ENCODE peak calls at places on chromosomes 7 and 10, in six cellular contexts. N is AG04450, K is WTC11, Q is Peyer's patch, D is lower lobe of right lung, U is cardiac fibroblast. R is an unnamed sample.

GRCh38 chr7:121510858-121511482 is 114.9 kb upstream of the FAM3C start:
- DNase-seq in Q (no peak), N (no peak), D (no peak), K (no peak), U (peak), R (no peak)

GRCh38 chr10:114000461-114000860 is 43.2 kb upstream of the ADRB1 start:
- DNase-seq in N (no peak), D (no peak), K (no peak), Q (no peak), U (no peak), R (no peak)

GRCh38 chr7:44466300-44467216 is 23.9 kb downstream of the NUDCD3 start:
- DNase-seq in U (peak), Q (no peak), D (no peak), K (no peak), N (no peak), R (no peak)

GRCh38 chr7:7122701-7123281 is 59.6 kb upstream of the C1GALT1 start:
- DNase-seq in Q (no peak), K (no peak), N (no peak), U (peak), D (no peak), R (no peak)

GRCh38 chr7:155590215-155591023 is 44.1 kb upstream of the CNPY1 start:
- DNase-seq in K (peak), Q (no peak), N (no peak), D (peak), U (peak), R (no peak)

GRCh38 chr7:32074787-32075570 is 4.8 kb upstream of the PDE1C start:
- DNase-seq in N (no peak), D (no peak), K (no peak), Q (no peak), U (no peak), R (no peak)

GRCh38 chr7:50805425-50806130 is 22.9 kb upstream of the GRB10 start:
- DNase-seq in U (no peak), Q (no peak), D (no peak), N (no peak), K (no peak), R (no peak)

GRCh38 chr7:130388671-130389070 is 8.4 kb downstream of the CPA1 start:
- DNase-seq in K (no peak), Q (no peak), D (no peak), U (no peak), N (no peak), R (no peak)

GRCh38 chr10:126171555-126171954 is 216.7 kb downstream of the ADAM12 start:
- DNase-seq in D (no peak), K (no peak), U (peak), N (no peak), Q (no peak), R (no peak)

GRCh38 chr7:54880326-54880989 is 121.4 kb upstream of the SEC61G start:
- DNase-seq in Q (no peak), N (no peak), D (no peak), K (no peak), U (no peak), R (no peak)

GRCh38 chr10:69418052-69418752 is 1.5 kb upstream of the TACR2 start:
- DNase-seq in Q (no peak), N (no peak), K (no peak), U (no peak), D (no peak), R (no peak)

GRCh38 chr10:92066386-92066785 is 142.8 kb downstream of the BTAF1 start:
- DNase-seq in D (no peak), N (no peak), U (no peak), K (no peak), Q (no peak), R (no peak)

GRCh38 chr7:142357953-142358520 is 100.2 kb upstream of the PRSS58 start:
- DNase-seq in Q (no peak), U (peak), D (no peak), N (peak), K (peak), R (no peak)

GRCh38 chr7:92092210-92092609 is 42.1 kb downstream of the CYP51A1 start:
- DNase-seq in K (no peak), Q (no peak), D (no peak), N (no peak), U (no peak), R (no peak)

GRCh38 chr7:2607122-2607912 is 24.5 kb upstream of the TTYH3 start:
- DNase-seq in U (peak), K (no peak), Q (no peak), D (no peak), N (no peak), R (no peak)

GRCh38 chr10:107618461-107619093 is 454.1 kb upstream of the SORCS1 start:
- DNase-seq in N (no peak), D (no peak), K (no peak), Q (no peak), U (peak), R (no peak)

DNA sequence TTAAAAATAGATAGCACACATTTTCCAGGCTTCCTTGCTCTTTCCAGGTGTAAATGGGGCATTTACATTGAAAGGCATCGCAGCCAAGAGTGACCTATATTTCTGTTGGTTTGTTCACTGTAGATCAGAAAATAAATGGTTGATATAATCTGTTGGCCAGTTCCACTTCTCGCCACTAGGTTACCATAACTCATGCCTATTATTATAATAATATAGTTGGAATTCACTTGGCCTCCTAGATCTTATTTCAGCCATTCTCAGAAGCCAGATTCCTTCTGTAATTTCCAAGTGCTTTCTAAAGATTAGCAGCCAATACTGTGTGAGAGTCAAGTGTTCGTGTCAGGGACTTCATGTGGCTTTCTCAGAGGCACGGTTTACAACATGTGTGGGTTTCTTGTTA is 179.5 kb downstream of the DNAH11 start:
- DNase-seq in D (no peak), U (no peak), Q (no peak), K (no peak), N (no peak), R (no peak)
- TF ChIP-seq CTCF in D (no peak), U (peak), Q (peak), K (peak), N (no peak), R (no peak)

GRCh38 chr7:105389090-105389650 is 449 bp upstream of the SRPK2 start:
- DNase-seq in U (peak), D (peak), K (peak), N (no peak), Q (peak), R (no peak)
- TF ChIP-seq CTCF in U (peak), D (no peak), K (no peak), N (peak), Q (no peak), R (no peak)

GRCh38 chr10:124644771-124645170 is 99.4 kb downstream of the FAM53B start:
- DNase-seq in Q (no peak), U (no peak), N (no peak), D (no peak), K (peak), R (no peak)
- TF ChIP-seq CTCF in Q (no peak), U (no peak), N (no peak), D (no peak), K (no peak), R (no peak)

DNA sequence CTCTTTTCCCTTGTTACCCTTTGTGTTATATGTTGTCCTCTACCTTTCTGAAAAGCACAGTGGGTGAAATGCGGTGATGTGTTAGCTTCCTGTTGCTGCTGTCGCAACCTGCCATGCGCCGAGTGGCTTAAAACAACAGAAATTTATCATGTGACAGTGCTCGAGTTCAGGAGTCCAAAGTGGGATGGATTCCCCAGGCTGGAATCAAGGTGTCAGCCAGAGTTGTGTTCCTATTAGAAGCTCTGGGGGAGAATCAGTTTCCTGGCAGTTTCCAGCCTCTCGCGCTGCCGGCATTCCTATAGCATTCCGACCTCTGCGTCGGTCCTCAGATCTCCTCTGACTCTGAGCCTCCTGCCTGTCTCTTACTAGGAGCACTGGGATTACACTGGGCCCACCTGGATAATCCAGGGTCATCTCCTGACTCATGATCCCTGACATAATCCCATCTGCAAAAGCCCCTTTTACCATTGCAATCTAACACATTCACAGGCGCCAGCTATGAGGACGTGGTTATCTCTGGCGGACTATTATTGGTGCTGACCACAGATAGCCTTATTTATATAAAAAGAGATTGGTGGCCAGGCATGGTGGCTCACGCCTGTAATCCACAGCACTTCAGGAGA is 207.5 kb downstream of the CUX1 start:
- DNase-seq in D (peak), U (no peak), Q (no peak), N (no peak), K (no peak), R (no peak)
- TF ChIP-seq CTCF in D (no peak), U (no peak), Q (no peak), N (no peak), K (no peak), R (no peak)

DNA sequence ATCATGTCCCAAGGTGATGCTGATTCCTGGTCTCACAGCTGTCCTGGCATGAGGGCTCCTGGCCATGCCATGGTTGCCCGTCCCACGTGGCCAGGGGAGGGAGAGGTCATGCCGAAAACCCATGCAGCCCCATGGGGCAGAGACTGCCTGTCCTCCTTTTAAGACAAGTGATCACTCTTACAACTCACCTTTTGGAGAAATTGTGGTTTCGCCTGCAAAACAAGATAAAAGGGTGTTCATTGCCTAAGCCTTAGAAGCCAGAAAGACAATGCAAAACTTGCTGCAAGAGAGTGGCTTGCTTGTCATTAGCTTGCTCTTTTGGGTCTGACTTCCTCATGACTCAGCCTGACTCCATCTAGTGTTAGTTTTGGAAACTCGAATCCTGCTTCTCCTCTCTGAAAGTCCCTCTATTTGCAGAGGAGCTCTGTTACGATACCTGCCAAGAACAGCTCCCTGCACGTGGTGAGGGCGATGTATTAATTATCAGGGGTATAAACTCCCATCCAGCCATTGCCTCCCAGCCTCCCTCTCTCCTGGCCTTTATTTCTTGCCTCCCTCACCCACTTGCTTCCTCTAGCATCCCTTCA is 26.7 kb downstream of the TMEM273 start:
- DNase-seq in K (no peak), U (peak), Q (no peak), D (no peak), N (no peak), R (no peak)
- TF ChIP-seq CTCF in K (no peak), U (peak), Q (no peak), D (peak), N (peak), R (no peak)

GRCh38 chr10:95558593-95559320 is 2.4 kb downstream of the SORBS1 start:
- DNase-seq in Q (no peak), K (no peak), N (no peak), U (no peak), D (no peak), R (no peak)

GRCh38 chr10:95562326-95562725 is 1.2 kb upstream of the SORBS1 start:
- DNase-seq in N (no peak), U (no peak), K (no peak), Q (no peak), D (no peak), R (no peak)

GRCh38 chr10:95559466-95559865 is 1.7 kb downstream of the SORBS1 start:
- DNase-seq in U (no peak), D (no peak), K (peak), N (no peak), Q (no peak), R (no peak)

GRCh38 chr10:95560288-95561199 is 627 bp downstream of the SORBS1 start:
- DNase-seq in U (peak), D (peak), N (no peak), Q (peak), K (peak), R (peak)

DNA sequence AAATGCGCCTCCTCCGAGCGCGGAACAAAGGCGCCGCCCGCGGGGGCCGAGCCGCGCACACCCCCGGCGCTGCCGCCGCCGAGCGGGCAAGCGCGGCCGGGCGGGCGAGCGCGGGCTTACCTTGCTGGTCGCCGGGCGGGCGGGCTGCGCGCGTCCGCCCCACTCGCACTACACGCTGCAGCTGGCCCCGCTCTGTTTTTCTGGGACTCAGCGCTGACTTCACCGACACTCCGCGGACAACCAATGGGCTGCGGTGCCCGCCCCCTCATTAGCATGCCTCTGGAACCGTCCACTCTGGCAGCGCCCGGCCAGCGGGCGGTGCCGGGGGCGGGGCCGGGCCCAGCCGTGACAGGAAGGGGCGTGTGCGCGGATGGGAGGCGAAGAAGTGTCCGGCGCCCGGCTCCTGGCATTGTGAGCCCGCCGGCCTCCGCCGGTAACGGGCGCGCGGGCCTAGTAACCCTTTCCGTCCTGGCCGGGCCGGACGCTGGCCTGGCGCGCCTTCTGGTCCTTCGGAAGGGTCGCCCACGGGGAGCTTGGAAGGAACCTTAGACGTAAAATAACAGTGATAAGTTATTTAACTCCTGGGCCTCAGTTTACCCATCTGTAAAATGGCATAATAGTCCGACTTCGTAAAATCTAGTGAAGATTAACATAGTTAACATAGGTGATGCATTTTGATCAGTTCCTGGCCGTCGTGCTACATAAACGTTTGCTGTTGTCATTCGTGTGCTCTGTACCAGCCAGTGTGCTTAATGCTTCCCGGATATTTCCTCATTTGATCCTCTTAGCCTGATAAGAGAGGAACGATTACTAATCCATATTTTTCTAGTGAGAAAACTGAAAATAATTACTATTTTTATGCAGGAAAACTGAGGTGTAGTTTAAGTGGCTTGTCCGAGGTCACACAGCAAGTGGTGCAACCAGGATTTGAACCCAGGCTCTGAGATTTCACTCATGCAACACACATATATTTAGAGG is at the start of gene SORBS1:
- DNase-seq in U (peak), Q (peak), N (peak), D (peak), K (peak), R (peak)
- TF ChIP-seq CTCF in U (no peak), Q (no peak), N (no peak), D (no peak), K (no peak), R (no peak)

DNA sequence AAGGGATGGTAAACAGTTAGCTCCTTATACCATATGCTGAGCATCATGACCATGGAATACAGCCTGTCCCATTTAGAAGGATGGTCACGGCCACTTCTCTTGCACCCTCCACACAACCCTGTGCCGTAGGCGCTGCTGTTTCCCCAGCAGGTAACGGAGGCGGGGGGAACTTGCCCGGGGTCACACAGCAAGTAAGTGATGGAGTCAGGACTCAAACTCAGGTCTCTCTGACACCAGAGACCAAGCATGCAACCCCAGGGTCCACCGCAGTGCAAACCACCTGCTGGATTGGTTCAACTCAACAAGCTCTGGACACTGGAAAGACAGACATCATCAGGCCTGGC is 71.6 kb downstream of the ZRANB1 start:
- DNase-seq in Q (no peak), N (no peak), K (no peak), U (no peak), D (no peak), R (no peak)
- TF ChIP-seq CTCF in Q (no peak), N (no peak), K (no peak), U (no peak), D (no peak), R (no peak)